ENCODE peak calls at places on chromosomes 13 and 19, in nine cellular contexts. J is MV-4-11; Q is NCI-H2227 treated with DMSO at 0.1 percent for 48 hours; E is A549; N is GM12865; Y is PC-9; S is caudate nucleus; D is activated T-helper 9 cell treated with anti-CD3 and anti-CD28 coated beads, Interleukin-2, amount 50 U/mL, for 16 hours; Z is RWPE2. R is an unnamed sample.

GRCh38 chr13:21227917-21228316 is 51.5 kb downstream of the MRPL57 start:
- DNase-seq in J (no peak), Q (no peak), E (no peak), N (no peak), Y (no peak), S (no peak), D (no peak), Z (no peak), R (no peak)

GRCh38 chr13:51244637-51245405 is 22.6 kb downstream of the FAM124A start:
- DNase-seq in J (no peak), Q (no peak), E (no peak), N (no peak), Y (no peak), S (no peak), D (no peak), Z (no peak), R (no peak)

GRCh38 chr19:56875717-56876116 is 35.2 kb upstream of the PEG3 start:
- DNase-seq in J (no peak), Q (no peak), E (no peak), N (no peak), Y (no peak), S (no peak), D (no peak), Z (no peak), R (no peak)

GRCh38 chr19:35755550-35756371 is 1.1 kb downstream of the HSPB6 start:
- DNase-seq in J (no peak), Q (no peak), E (no peak), N (no peak), Y (no peak), S (no peak), D (peak; percentile 54), Z (peak; percentile 61), R (no peak)

GRCh38 chr19:3850320-3850972 is 18.4 kb downstream of the ZFR2 start:
- DNase-seq in J (no peak), Q (no peak), E (no peak), N (no peak), Y (no peak), S (no peak), D (no peak), Z (no peak), R (no peak)

GRCh38 chr13:29969286-29969685 is 118.9 kb upstream of the UBL3 start:
- DNase-seq in J (no peak), Q (no peak), E (no peak), N (no peak), Y (no peak), S (no peak), D (no peak), Z (no peak), R (no peak)

GRCh38 chr13:79541426-79542049 is 60.6 kb downstream of the NDFIP2 start:
- DNase-seq in J (peak; percentile 62), Q (peak; percentile 51), E (peak; percentile 9), N (peak; percentile 79), Y (peak; percentile 46), S (no peak), D (no peak), Z (no peak), R (peak; percentile 78)

GRCh38 chr13:111559612-111560423 is 239.4 kb downstream of the TEX29 start:
- DNase-seq in J (no peak), Q (no peak), E (no peak), N (no peak), Y (no peak), S (no peak), D (no peak), Z (no peak), R (no peak)

GRCh38 chr19:49932041-49932451 is 2.7 kb upstream of the NUP62 start:
- DNase-seq in J (no peak), Q (no peak), E (no peak), N (no peak), Y (peak; percentile 75), S (no peak), D (no peak), Z (no peak), R (no peak)

GRCh38 chr19:54364775-54365257 is at the start of gene LAIR1:
- DNase-seq in J (peak; percentile 99), Q (no peak), E (no peak), N (no peak), Y (no peak), S (no peak), D (peak; percentile 21), Z (no peak), R (peak; percentile 98)

GRCh38 chr13:34277971-34278370 is 460.0 kb downstream of the RFC3 start:
- DNase-seq in J (no peak), Q (no peak), E (no peak), N (no peak), Y (no peak), S (no peak), D (no peak), Z (no peak), R (no peak)

GRCh38 chr13:98476538-98476966 is 100.4 kb downstream of the STK24 start:
- DNase-seq in J (peak; percentile 84), Q (no peak), E (no peak), N (peak; percentile 97), Y (peak; percentile 95), S (no peak), D (peak; percentile 81), Z (peak; percentile 82), R (peak; percentile 90)

GRCh38 chr13:30418886-30419459 is 3.3 kb upstream of the UBE2L5 start:
- DNase-seq in J (no peak), Q (no peak), E (no peak), N (no peak), Y (no peak), S (no peak), D (no peak), Z (no peak), R (no peak)

GRCh38 chr19:27974082-27974513 is 1238.9 kb downstream of the UQCRFS1 start:
- DNase-seq in J (peak; percentile 40), Q (peak; percentile 74), E (peak; percentile 10), N (peak; percentile 66), Y (no peak), S (peak; percentile 25), D (no peak), Z (no peak), R (peak; percentile 12)

GRCh38 chr19:47479701-47480503 is 4.1 kb downstream of the KPTN start:
- DNase-seq in J (no peak), Q (no peak), E (no peak), N (no peak), Y (no peak), S (no peak), D (no peak), Z (no peak), R (no peak)

GRCh38 chr19:38457202-38457601 is 23.7 kb downstream of the RYR1 start:
- DNase-seq in J (no peak), Q (no peak), E (no peak), N (no peak), Y (no peak), S (no peak), D (no peak), Z (no peak), R (no peak)

GRCh38 chr19:16070366-16070990 is 5.8 kb upstream of the TPM4 start:
- DNase-seq in J (no peak), Q (no peak), E (peak; percentile 58), N (peak; percentile 88), Y (peak; percentile 100), S (no peak), D (peak; percentile 67), Z (peak; percentile 93), R (no peak)

GRCh38 chr13:111202745-111203144 is 87.6 kb downstream of the ARHGEF7 start:
- DNase-seq in J (peak; percentile 61), Q (no peak), E (peak; percentile 13), N (peak; percentile 80), Y (no peak), S (no peak), D (no peak), Z (no peak), R (no peak)

GRCh38 chr13:74575729-74576125 is 441.5 kb upstream of the KLF12 start:
- DNase-seq in J (no peak), Q (peak; percentile 77), E (peak; percentile 5), N (peak; percentile 9), Y (no peak), S (peak; percentile 79), D (peak; percentile 24), Z (no peak), R (no peak)

GRCh38 chr13:76489299-76489698 is 396.9 kb downstream of the KCTD12 start:
- DNase-seq in J (no peak), Q (no peak), E (no peak), N (no peak), Y (no peak), S (no peak), D (no peak), Z (no peak), R (no peak)

GRCh38 chr19:7266832-7267231 is 27.4 kb downstream of the INSR start:
- DNase-seq in J (peak; percentile 46), Q (no peak), E (no peak), N (no peak), Y (no peak), S (no peak), D (no peak), Z (no peak), R (no peak)

GRCh38 chr13:48489666-48490065 is 43.2 kb downstream of the RCBTB2 start:
- DNase-seq in J (no peak), Q (no peak), E (no peak), N (no peak), Y (no peak), S (no peak), D (no peak), Z (no peak), R (no peak)

GRCh38 chr19:55188620-55189019 is 8.5 kb upstream of the SYT5 start:
- DNase-seq in J (no peak), Q (no peak), E (no peak), N (no peak), Y (no peak), S (no peak), D (no peak), Z (no peak), R (no peak)

GRCh38 chr13:112838038-112838965 is 130.7 kb upstream of the MCF2L start:
- DNase-seq in J (no peak), Q (no peak), E (no peak), N (no peak), Y (no peak), S (no peak), D (no peak), Z (no peak), R (no peak)

GRCh38 chr19:3224346-3225325 is at the start of gene CELF5:
- DNase-seq in J (no peak), Q (peak; percentile 3), E (peak; percentile 35), N (peak; percentile 27), Y (no peak), S (peak; percentile 17), D (peak; percentile 49), Z (peak; percentile 24), R (no peak)

GRCh38 chr19:51372649-51373504 is at the start of gene NKG7:
- DNase-seq in J (peak; percentile 99), Q (no peak), E (no peak), N (peak; percentile 80), Y (no peak), S (no peak), D (peak; percentile 66), Z (no peak), R (peak; percentile 58)

GRCh38 chr19:14437578-14438140 is 4.6 kb downstream of the PKN1 start:
- DNase-seq in J (no peak), Q (no peak), E (no peak), N (no peak), Y (no peak), S (no peak), D (no peak), Z (no peak), R (no peak)

GRCh38 chr19:41928221-41928683 is at the start of gene ERFL:
- DNase-seq in J (peak; percentile 44), Q (no peak), E (no peak), N (no peak), Y (no peak), S (peak; percentile 10), D (no peak), Z (no peak), R (no peak)

GRCh38 chr19:14479309-14479984 is 4.3 kb upstream of the PTGER1 start:
- DNase-seq in J (no peak), Q (no peak), E (no peak), N (no peak), Y (no peak), S (no peak), D (no peak), Z (no peak), R (no peak)

GRCh38 chr13:109821038-109821545 is 34.7 kb upstream of the IRS2 start:
- DNase-seq in J (no peak), Q (no peak), E (no peak), N (no peak), Y (peak; percentile 49), S (no peak), D (no peak), Z (no peak), R (no peak)

GRCh38 chr13:110442946-110443632 is 118.4 kb downstream of the RAB20 start:
- DNase-seq in J (no peak), Q (no peak), E (no peak), N (peak; percentile 20), Y (peak; percentile 79), S (no peak), D (no peak), Z (no peak), R (no peak)

R was measured in AML-193.